ENCODE peak calls at places on chromosome 3, in nine cellular contexts. N is IMR-90, R is psoas muscle, K is adrenal gland, B is epithelial cell of prostate, A is cardiac muscle cell, J is RWPE1, E is pancreas, C is brain microvascular endothelial cell. Y is an unnamed sample.

GRCh38 chr3:90184861-90185260 is 1077.4 kb downstream of the EPHA3 start:
- DNase-seq in N (peak), R (no peak), K (no peak), B (peak), A (peak), J (no peak), E (no peak), C (peak), Y (no peak)

GRCh38 chr3:48279926-48280325 is 39.0 kb downstream of the ZNF589 start:
- DNase-seq in N (no peak), R (no peak), K (no peak), B (no peak), A (peak), J (no peak), E (no peak), C (no peak), Y (no peak)

GRCh38 chr3:52533623-52534280 is at the start of gene NT5DC2:
- DNase-seq in N (peak), R (peak), K (peak), B (no peak), A (peak), J (peak), E (peak), C (peak), Y (peak)

GRCh38 chr3:119769394-119770149 is 12.3 kb upstream of the NR1I2 start:
- DNase-seq in N (peak), R (no peak), K (no peak), B (no peak), A (peak), J (no peak), E (no peak), C (peak), Y (no peak)

GRCh38 chr3:5494913-5495519 is 307.5 kb downstream of the EDEM1 start:
- DNase-seq in N (no peak), R (no peak), K (no peak), B (no peak), A (no peak), J (no peak), E (no peak), C (no peak), Y (no peak)

GRCh38 chr3:11719406-11720219 is 75.9 kb upstream of the VGLL4 start:
- DNase-seq in N (peak), R (peak), K (peak), B (peak), A (peak), J (peak), E (peak), C (peak), Y (peak)

GRCh38 chr3:7171493-7171892 is 310.6 kb downstream of the GRM7 start:
- DNase-seq in N (no peak), R (no peak), K (no peak), B (no peak), A (no peak), J (no peak), E (no peak), C (no peak), Y (no peak)

GRCh38 chr3:101725192-101725889 is 927 bp downstream of the CEP97 start:
- DNase-seq in N (peak), R (peak), K (peak), B (no peak), A (peak), J (no peak), E (peak), C (no peak), Y (no peak)

GRCh38 chr3:52606373-52607085 is 70.1 kb downstream of the UQCC5 start:
- DNase-seq in N (peak), R (no peak), K (peak), B (peak), A (peak), J (peak), E (peak), C (peak), Y (no peak)

GRCh38 chr3:133412511-133413165 is 12.8 kb downstream of the BFSP2 start:
- DNase-seq in N (peak), R (no peak), K (peak), B (no peak), A (peak), J (no peak), E (no peak), C (peak), Y (no peak)

GRCh38 chr3:140830391-140830790 is 111.2 kb upstream of the SLC25A36 start:
- DNase-seq in N (no peak), R (no peak), K (no peak), B (no peak), A (no peak), J (no peak), E (no peak), C (no peak), Y (no peak)

GRCh38 chr3:126952983-126953660 is 29.8 kb upstream of the PLXNA1 start:
- DNase-seq in N (no peak), R (no peak), K (no peak), B (no peak), A (no peak), J (no peak), E (no peak), C (no peak), Y (no peak)

GRCh38 chr3:129383292-129383860 is 45.1 kb downstream of the EFCAB12 start:
- DNase-seq in N (peak), R (peak), K (peak), B (no peak), A (peak), J (peak), E (peak), C (peak), Y (peak)

GRCh38 chr3:188230962-188231361 is 77.0 kb downstream of the LPP start:
- DNase-seq in N (peak), R (peak), K (no peak), B (peak), A (no peak), J (no peak), E (no peak), C (no peak), Y (no peak)

GRCh38 chr3:126349611-126350501 is 7.4 kb downstream of the KLF15 start:
- DNase-seq in N (no peak), R (no peak), K (no peak), B (no peak), A (no peak), J (no peak), E (peak), C (no peak), Y (no peak)

GRCh38 chr3:197168606-197169005 is 129.8 kb downstream of the DLG1 start:
- DNase-seq in N (peak), R (no peak), K (no peak), B (no peak), A (peak), J (no peak), E (no peak), C (peak), Y (no peak)

GRCh38 chr3:18499256-18499655 is 74.1 kb upstream of the SATB1 start:
- DNase-seq in N (no peak), R (no peak), K (no peak), B (no peak), A (no peak), J (no peak), E (no peak), C (no peak), Y (no peak)

GRCh38 chr3:140727886-140728285 is 50.0 kb downstream of the TRIM42 start:
- DNase-seq in N (no peak), R (no peak), K (no peak), B (no peak), A (no peak), J (no peak), E (no peak), C (no peak), Y (no peak)

GRCh38 chr3:102182162-102182561 is 252.7 kb upstream of the ZPLD1 start:
- DNase-seq in N (peak), R (no peak), K (no peak), B (no peak), A (peak), J (no peak), E (peak), C (peak), Y (no peak)

GRCh38 chr3:127015282-127016042 is 32.5 kb downstream of the PLXNA1 start:
- DNase-seq in N (no peak), R (no peak), K (no peak), B (no peak), A (no peak), J (no peak), E (no peak), C (no peak), Y (peak)

GRCh38 chr3:163915279-163915678 is 1163.0 kb downstream of the SI start:
- DNase-seq in N (no peak), R (no peak), K (no peak), B (no peak), A (no peak), J (no peak), E (no peak), C (no peak), Y (no peak)

GRCh38 chr3:56302417-56302816 is 165.8 kb downstream of the ERC2 start:
- DNase-seq in N (no peak), R (no peak), K (no peak), B (no peak), A (no peak), J (no peak), E (no peak), C (no peak), Y (no peak)

GRCh38 chr3:62135731-62136130 is 237.6 kb downstream of the FEZF2 start:
- DNase-seq in N (no peak), R (no peak), K (no peak), B (no peak), A (no peak), J (no peak), E (no peak), C (no peak), Y (no peak)

DNA sequence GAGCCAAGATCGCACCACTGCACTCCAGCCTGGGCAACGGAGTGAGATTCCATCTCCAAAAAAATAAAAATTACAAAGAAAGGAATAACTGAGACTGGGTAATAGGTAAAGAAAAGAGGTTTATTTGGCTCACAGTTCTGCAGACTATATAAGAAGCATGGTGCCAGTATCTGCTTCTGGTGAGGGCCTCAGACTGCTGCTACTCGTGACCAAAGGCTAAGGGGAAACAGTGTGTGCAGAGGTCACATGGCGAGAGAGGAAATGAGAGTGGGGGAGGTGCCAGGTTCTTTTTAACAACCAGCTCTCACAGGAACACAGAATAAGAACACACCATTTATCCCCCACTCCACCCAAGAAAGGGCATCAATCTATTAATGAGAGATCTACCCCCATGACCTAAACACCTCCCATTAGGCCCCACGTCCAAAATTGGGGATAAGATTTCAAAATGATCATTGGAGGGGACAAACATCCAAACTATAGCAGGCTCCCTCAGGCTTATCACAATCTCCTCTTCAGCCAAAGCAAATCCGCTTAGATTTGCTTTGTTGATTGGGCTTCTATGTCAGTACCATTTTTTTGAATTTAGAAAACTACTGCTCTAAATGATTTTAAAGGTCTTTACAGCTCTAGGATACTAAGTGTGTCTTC is 84.1 kb upstream of the TBL1XR1 start:
- DNase-seq in N (no peak), R (no peak), K (no peak), B (no peak), A (no peak), J (no peak), E (no peak), C (no peak), Y (no peak)
- H3K27ac ChIP-seq in N (no peak), R (no peak), K (no peak), B (no peak), A (no peak), J (no peak), E (no peak), C (no peak), Y (no peak)

DNA sequence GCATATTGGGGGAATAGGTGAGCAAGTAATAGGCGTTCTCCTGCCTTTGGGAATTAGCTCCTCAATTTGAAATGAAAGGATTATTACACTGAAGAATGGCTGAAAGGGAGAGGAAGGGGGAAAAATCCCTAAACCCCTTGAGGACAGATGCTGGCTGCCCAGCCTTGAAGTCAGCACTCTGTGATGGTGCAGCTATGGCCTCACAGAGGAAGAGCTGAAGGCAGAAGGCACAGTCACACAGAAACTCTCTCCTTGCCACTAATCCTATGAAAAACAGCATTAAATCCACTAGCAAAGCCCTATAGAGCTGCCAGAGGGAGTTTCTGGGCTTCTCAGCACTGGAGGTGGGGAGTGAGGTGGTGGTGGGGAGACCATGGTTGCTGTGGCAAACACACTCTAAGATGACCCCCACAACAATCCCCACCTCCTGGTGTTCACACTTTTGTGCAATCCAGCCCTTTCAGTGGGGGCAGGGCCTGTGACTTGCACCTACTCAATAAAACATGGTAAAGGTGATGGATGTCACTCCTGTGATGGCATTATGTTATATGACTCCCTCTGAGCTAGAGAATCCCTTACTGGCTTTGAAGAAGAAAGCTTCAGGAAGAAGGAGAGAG is 101.2 kb downstream of the RFTN1 start:
- DNase-seq in N (no peak), R (no peak), K (no peak), B (no peak), A (no peak), J (no peak), E (no peak), C (no peak), Y (no peak)
- H3K27ac ChIP-seq in N (no peak), R (no peak), K (no peak), B (no peak), A (no peak), J (no peak), E (no peak), C (no peak), Y (no peak)

DNA sequence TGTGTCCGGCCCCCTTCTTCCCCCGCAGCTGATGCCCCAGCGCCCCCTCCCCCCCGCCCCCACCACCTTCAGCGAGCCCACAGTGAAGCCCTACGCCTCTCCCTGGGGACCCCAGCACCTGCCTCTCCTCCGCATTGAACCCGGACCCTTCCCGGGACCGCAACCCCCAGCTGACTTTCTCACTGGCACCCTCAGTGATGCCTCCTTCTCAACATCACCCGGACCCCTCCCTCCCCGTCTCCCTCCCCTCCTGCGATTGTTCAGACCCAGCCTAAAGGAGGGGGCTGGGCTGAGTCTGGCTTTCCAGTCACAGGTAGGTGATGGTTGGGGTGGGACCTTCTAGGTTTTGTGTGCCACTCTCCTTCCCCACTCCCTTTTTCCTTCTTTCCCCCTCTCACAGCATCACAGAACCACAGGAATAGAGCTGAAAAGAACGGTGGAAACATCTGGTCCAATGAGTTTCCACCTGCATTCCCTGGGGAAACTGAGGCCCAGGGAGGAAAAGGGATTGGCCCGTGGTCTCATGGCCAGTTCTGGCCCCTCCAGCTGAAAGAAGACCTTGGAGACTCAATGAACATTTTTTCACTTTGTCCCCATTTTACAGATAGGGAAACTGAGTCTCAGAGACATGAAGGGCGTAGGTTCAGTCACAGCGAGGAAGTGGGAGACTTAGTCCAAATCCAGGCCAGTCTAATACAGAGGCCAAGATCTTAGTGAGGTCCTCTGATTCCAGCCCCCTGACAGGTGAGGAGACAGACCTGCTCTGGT is 828 bp downstream of the CAND2 start:
- DNase-seq in N (no peak), R (no peak), K (no peak), B (no peak), A (no peak), J (no peak), E (no peak), C (no peak), Y (no peak)
- H3K27ac ChIP-seq in N (no peak), R (peak), K (peak), B (no peak), A (peak), J (no peak), E (no peak), C (no peak), Y (peak)

GRCh38 chr3:169660709-169661566 is 2.6 kb downstream of the MECOM start:
- DNase-seq in N (peak), R (no peak), K (no peak), B (no peak), A (peak), J (no peak), E (peak), C (no peak), Y (no peak)
- H3K27ac ChIP-seq in N (no peak), R (peak), K (no peak), B (no peak), A (peak), J (peak), E (peak), C (no peak), Y (peak)

DNA sequence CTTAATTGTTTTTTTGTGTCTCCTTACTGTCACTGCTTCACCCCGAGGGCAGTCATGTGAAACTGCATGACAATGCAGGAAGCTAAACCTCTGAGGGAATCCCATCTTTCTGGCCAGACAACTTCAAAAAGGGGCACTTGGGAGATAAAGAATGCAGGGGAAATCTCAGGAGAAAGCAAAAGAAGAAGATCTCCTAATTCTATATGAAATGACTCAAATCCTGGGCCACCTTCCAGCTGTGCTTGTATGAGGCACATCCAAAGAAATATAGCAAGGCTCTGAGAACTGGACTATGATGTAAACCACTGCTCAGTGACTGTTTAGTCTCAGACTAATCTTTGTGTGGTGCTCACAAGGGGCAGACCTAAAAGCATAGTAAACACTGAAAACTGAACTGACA is 22.6 kb upstream of the UMPS start:
- DNase-seq in N (peak), R (no peak), K (no peak), B (no peak), A (peak), J (no peak), E (no peak), C (peak), Y (no peak)
- H3K27ac ChIP-seq in N (no peak), R (no peak), K (no peak), B (no peak), A (no peak), J (no peak), E (no peak), C (peak), Y (no peak)

DNA sequence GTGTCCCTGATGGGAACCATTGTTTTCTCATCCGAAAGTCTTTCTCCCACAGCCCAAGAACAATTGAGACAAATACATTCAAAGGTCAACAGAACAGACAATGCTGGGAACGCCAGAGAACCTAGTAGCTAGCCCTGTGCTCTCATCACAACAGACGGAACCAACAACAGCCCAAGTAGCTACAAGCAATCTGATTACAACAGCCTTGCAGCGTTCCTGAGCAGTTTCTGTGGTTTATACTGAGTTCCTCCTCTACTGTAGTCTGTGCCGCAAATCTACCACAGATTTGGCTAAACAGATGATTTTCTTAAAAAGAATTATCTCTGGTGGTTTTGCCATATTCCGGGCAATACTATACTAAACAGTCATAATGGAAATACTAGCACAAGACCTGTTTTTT is 435.6 kb downstream of the MECOM start:
- DNase-seq in N (peak), R (no peak), K (no peak), B (no peak), A (peak), J (no peak), E (no peak), C (no peak), Y (no peak)
- H3K27ac ChIP-seq in N (no peak), R (no peak), K (no peak), B (no peak), A (no peak), J (no peak), E (no peak), C (no peak), Y (no peak)

GRCh38 chr3:16398542-16399126 is 114.9 kb downstream of the RFTN1 start:
- DNase-seq in N (no peak), R (no peak), K (no peak), B (no peak), A (no peak), J (no peak), E (no peak), C (no peak), Y (no peak)

GRCh38 chr3:16399473-16399872 is 114.0 kb downstream of the RFTN1 start:
- DNase-seq in N (peak), R (peak), K (no peak), B (no peak), A (peak), J (no peak), E (no peak), C (peak), Y (no peak)

GRCh38 chr3:16395229-16395628 is 118.3 kb downstream of the RFTN1 start:
- DNase-seq in N (no peak), R (no peak), K (no peak), B (no peak), A (no peak), J (no peak), E (no peak), C (no peak), Y (no peak)

GRCh38 chr3:16392733-16393132 is 120.8 kb downstream of the RFTN1 start:
- DNase-seq in N (peak), R (no peak), K (no peak), B (no peak), A (peak), J (no peak), E (no peak), C (no peak), Y (no peak)

DNA sequence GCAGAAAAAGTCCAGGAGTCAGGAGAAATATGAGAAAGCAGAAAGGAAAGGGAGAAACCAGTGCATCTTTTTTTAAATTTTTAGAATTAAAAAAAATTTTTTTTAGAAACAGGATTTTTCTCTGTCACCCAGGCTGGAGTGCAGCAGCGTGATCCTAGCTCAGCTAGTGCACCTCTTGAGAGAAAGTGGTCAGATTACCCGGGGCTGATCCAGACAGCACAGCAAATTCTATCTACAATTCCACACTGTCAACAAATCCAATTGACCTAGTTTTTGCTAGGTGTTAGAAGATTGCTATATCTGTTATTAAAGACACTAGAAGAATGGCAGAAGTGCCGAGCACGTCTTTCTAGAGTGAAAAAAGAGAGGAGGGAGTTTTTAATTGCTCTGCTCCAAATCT is 117.3 kb downstream of the RFTN1 start:
- DNase-seq in N (no peak), R (no peak), K (no peak), B (no peak), A (no peak), J (no peak), E (no peak), C (no peak), Y (no peak)
- H3K27ac ChIP-seq in N (no peak), R (peak), K (no peak), B (no peak), A (peak), J (no peak), E (no peak), C (no peak), Y (no peak)